ENCODE peak calls at places on chromosomes 3 and 15, in ten cellular contexts. One of them, this sample, is unnamed. For H3K4me1, the result is how much of the 10 kb centered on the place peaks cover.

GRCh38 chr3:153881201-153881600 is 240.0 kb upstream of the ARHGEF26 start:
- DNase-seq in stomach: no peak
- DNase-seq in upper lobe of left lung: no peak
- DNase-seq in ovary: no peak
- DNase-seq in endothelial cell of umbilical vein: no peak
- DNase-seq in uterus: no peak
- DNase-seq in sigmoid colon: no peak
- DNase-seq in body of pancreas: no peak
- DNase-seq in Peyer's patch: no peak
- DNase-seq in IMR-90: no peak
- DNase-seq in this sample: no peak

GRCh38 chr3:185272051-185272450 is 18.2 kb upstream of the EHHADH start:
- DNase-seq in stomach: no peak
- DNase-seq in upper lobe of left lung: no peak
- DNase-seq in ovary: no peak
- DNase-seq in endothelial cell of umbilical vein: no peak
- DNase-seq in uterus: no peak
- DNase-seq in sigmoid colon: no peak
- DNase-seq in body of pancreas: no peak
- DNase-seq in Peyer's patch: no peak
- DNase-seq in IMR-90: peak
- DNase-seq in this sample: no peak

GRCh38 chr15:96285306-96285705 is 45.2 kb upstream of the NR2F2 start:
- DNase-seq in stomach: no peak
- DNase-seq in upper lobe of left lung: no peak
- DNase-seq in ovary: peak
- DNase-seq in endothelial cell of umbilical vein: no peak
- DNase-seq in uterus: peak
- DNase-seq in sigmoid colon: no peak
- DNase-seq in body of pancreas: peak
- DNase-seq in Peyer's patch: no peak
- DNase-seq in IMR-90: peak
- DNase-seq in this sample: no peak

GRCh38 chr3:160707187-160707789 is 30.3 kb downstream of the ARL14 start:
- DNase-seq in stomach: no peak
- DNase-seq in upper lobe of left lung: no peak
- DNase-seq in ovary: peak
- DNase-seq in endothelial cell of umbilical vein: peak
- DNase-seq in uterus: no peak
- DNase-seq in sigmoid colon: no peak
- DNase-seq in body of pancreas: peak
- DNase-seq in Peyer's patch: no peak
- DNase-seq in IMR-90: peak
- DNase-seq in this sample: peak

GRCh38 chr3:177589921-177590336 is 392.6 kb upstream of the TBL1XR1 start:
- DNase-seq in stomach: no peak
- DNase-seq in upper lobe of left lung: no peak
- DNase-seq in ovary: no peak
- DNase-seq in endothelial cell of umbilical vein: peak
- DNase-seq in uterus: no peak
- DNase-seq in sigmoid colon: no peak
- DNase-seq in body of pancreas: peak
- DNase-seq in Peyer's patch: no peak
- DNase-seq in IMR-90: peak
- DNase-seq in this sample: no peak

GRCh38 chr15:84685304-84685703 is 27.3 kb upstream of the NMB start:
- DNase-seq in stomach: no peak
- DNase-seq in upper lobe of left lung: no peak
- DNase-seq in ovary: no peak
- DNase-seq in endothelial cell of umbilical vein: no peak
- DNase-seq in uterus: no peak
- DNase-seq in sigmoid colon: peak
- DNase-seq in body of pancreas: peak
- DNase-seq in Peyer's patch: no peak
- DNase-seq in IMR-90: peak
- DNase-seq in this sample: peak

GRCh38 chr3:162171970-162172369 is 675.4 kb downstream of the OTOL1 start:
- DNase-seq in stomach: no peak
- DNase-seq in upper lobe of left lung: no peak
- DNase-seq in ovary: no peak
- DNase-seq in endothelial cell of umbilical vein: no peak
- DNase-seq in uterus: no peak
- DNase-seq in sigmoid colon: no peak
- DNase-seq in body of pancreas: no peak
- DNase-seq in Peyer's patch: no peak
- DNase-seq in IMR-90: no peak
- DNase-seq in this sample: no peak

GRCh38 chr3:160583451-160583850 is 18.1 kb upstream of the KPNA4 start:
- DNase-seq in stomach: no peak
- DNase-seq in upper lobe of left lung: no peak
- DNase-seq in ovary: no peak
- DNase-seq in endothelial cell of umbilical vein: no peak
- DNase-seq in uterus: no peak
- DNase-seq in sigmoid colon: no peak
- DNase-seq in body of pancreas: no peak
- DNase-seq in Peyer's patch: no peak
- DNase-seq in IMR-90: no peak
- DNase-seq in this sample: no peak

GRCh38 chr3:23739536-23739935 is 66.2 kb upstream of the UBE2E1 start:
- DNase-seq in stomach: no peak
- DNase-seq in upper lobe of left lung: no peak
- DNase-seq in ovary: no peak
- DNase-seq in endothelial cell of umbilical vein: peak
- DNase-seq in uterus: no peak
- DNase-seq in sigmoid colon: no peak
- DNase-seq in body of pancreas: peak
- DNase-seq in Peyer's patch: no peak
- DNase-seq in IMR-90: peak
- DNase-seq in this sample: no peak
- H3K4me1 ChIP-seq in stomach: half or more
- H3K4me1 ChIP-seq in upper lobe of left lung: under half
- H3K4me1 ChIP-seq in ovary: under half
- H3K4me1 ChIP-seq in endothelial cell of umbilical vein: under half
- H3K4me1 ChIP-seq in uterus: under half
- H3K4me1 ChIP-seq in sigmoid colon: under half
- H3K4me1 ChIP-seq in body of pancreas: under half
- H3K4me1 ChIP-seq in Peyer's patch: under half
- H3K4me1 ChIP-seq in IMR-90: under half
- H3K4me1 ChIP-seq in this sample: under half

GRCh38 chr3:33798418-33799201 is at the start of gene PDCD6IP:
- DNase-seq in stomach: peak
- DNase-seq in upper lobe of left lung: peak
- DNase-seq in ovary: peak
- DNase-seq in endothelial cell of umbilical vein: peak
- DNase-seq in uterus: peak
- DNase-seq in sigmoid colon: peak
- DNase-seq in body of pancreas: peak
- DNase-seq in Peyer's patch: peak
- DNase-seq in IMR-90: peak
- DNase-seq in this sample: peak
- TF ChIP-seq POLR2A in stomach: peak
- TF ChIP-seq POLR2A in upper lobe of left lung: peak
- TF ChIP-seq POLR2A in ovary: peak
- TF ChIP-seq POLR2A in endothelial cell of umbilical vein: peak
- TF ChIP-seq POLR2A in uterus: peak
- TF ChIP-seq POLR2A in sigmoid colon: peak
- TF ChIP-seq POLR2A in body of pancreas: peak
- TF ChIP-seq POLR2A in Peyer's patch: peak
- TF ChIP-seq POLR2A in IMR-90: peak
- TF ChIP-seq POLR2A in this sample: peak

DNA sequence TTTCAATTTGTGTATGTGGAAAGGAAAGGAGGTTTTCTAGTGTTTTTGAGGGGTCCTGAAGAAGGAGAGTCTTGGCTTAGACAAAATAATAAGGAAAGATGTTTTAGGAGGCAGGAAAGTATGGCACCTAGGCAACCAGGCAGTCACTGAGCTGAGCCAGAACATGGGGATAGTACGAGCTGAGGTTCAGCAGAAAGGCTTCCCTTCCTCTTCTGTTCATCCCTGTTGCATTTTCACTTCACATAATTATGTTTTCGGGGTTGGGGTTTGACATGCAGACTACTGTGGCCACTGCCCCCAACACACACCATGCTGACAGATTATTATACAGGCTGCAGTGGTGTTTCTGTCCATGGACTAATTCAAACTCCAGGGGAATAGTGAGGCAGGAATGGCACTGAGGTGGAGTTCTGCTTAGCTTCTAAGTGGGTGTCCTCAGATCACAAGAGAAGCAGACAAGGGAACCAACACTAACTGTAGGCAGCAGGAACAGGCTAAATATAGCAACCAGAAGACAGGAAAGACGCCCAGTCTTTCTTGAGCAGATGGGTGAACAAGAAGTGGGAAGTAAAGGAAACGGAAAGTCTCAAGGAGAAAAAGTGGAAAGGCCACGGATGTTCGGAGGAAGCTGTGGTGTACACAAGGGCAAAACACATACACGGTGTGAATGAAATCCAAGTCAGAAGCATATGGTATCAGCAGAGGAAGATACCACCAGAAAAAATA is 305.8 kb downstream of the PLCL2 start:
- DNase-seq in stomach: no peak
- DNase-seq in upper lobe of left lung: no peak
- DNase-seq in ovary: no peak
- DNase-seq in endothelial cell of umbilical vein: no peak
- DNase-seq in uterus: no peak
- DNase-seq in sigmoid colon: no peak
- DNase-seq in body of pancreas: peak
- DNase-seq in Peyer's patch: no peak
- DNase-seq in IMR-90: no peak
- DNase-seq in this sample: no peak
- H3K4me1 ChIP-seq in stomach: under half
- H3K4me1 ChIP-seq in upper lobe of left lung: under half
- H3K4me1 ChIP-seq in ovary: under half
- H3K4me1 ChIP-seq in endothelial cell of umbilical vein: under half
- H3K4me1 ChIP-seq in uterus: under half
- H3K4me1 ChIP-seq in sigmoid colon: under half
- H3K4me1 ChIP-seq in body of pancreas: under half
- H3K4me1 ChIP-seq in Peyer's patch: under half
- H3K4me1 ChIP-seq in IMR-90: under half
- H3K4me1 ChIP-seq in this sample: under half

DNA sequence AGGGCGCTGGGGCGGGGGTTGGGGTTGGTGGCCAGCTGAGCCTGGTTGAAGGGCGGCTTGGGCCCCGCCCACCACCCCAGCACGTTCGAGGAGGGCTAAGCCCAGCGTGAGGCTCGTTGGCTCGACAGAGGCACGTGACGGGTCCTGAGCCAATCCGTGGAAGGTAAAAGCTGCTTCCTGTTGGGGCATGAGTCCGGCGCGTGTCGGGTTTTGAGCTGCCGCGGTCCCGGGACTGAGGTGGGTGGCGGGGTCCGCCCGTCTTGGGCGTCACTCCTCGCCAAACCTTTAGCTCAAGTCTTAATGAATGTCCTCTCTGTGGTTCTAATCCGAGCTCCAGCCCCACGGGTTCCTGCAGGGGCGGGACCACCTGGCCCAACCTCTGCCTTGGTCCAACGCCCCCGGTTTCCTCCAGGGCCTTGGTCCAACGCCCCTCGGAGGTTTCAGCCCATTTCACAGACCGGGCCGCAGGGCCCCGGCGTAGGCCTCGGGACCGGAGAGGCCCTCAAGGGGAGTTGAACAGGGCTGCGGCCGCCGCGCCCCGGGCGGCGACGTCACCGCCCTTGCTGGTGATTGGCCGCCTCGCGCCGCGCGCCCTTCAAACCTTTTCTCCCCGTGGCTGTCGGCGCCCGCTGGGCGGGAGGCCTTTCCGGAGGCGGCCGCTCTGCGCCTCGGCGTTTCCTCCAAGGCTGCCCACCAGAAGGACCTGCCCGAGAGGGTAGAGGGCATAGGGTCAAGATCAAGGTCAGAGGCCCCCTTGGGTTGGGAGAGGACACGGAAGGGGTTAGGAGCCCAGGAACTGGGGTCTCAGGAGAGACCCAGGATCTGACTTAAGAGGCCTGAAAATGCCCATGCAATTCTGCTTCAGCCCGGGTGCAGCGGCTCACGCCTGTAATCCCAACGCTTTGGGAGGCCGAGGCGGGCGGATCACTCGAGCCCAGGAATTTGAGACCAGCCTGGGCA is at the start of gene RCCD1:
- DNase-seq in stomach: peak
- DNase-seq in upper lobe of left lung: peak
- DNase-seq in ovary: peak
- DNase-seq in endothelial cell of umbilical vein: peak
- DNase-seq in uterus: peak
- DNase-seq in sigmoid colon: peak
- DNase-seq in body of pancreas: peak
- DNase-seq in Peyer's patch: peak
- DNase-seq in IMR-90: peak
- DNase-seq in this sample: peak
- TF ChIP-seq POLR2A in stomach: no peak
- TF ChIP-seq POLR2A in upper lobe of left lung: no peak
- TF ChIP-seq POLR2A in ovary: peak
- TF ChIP-seq POLR2A in endothelial cell of umbilical vein: peak
- TF ChIP-seq POLR2A in uterus: no peak
- TF ChIP-seq POLR2A in sigmoid colon: peak
- TF ChIP-seq POLR2A in body of pancreas: peak
- TF ChIP-seq POLR2A in Peyer's patch: peak
- TF ChIP-seq POLR2A in IMR-90: peak
- TF ChIP-seq POLR2A in this sample: peak

DNA sequence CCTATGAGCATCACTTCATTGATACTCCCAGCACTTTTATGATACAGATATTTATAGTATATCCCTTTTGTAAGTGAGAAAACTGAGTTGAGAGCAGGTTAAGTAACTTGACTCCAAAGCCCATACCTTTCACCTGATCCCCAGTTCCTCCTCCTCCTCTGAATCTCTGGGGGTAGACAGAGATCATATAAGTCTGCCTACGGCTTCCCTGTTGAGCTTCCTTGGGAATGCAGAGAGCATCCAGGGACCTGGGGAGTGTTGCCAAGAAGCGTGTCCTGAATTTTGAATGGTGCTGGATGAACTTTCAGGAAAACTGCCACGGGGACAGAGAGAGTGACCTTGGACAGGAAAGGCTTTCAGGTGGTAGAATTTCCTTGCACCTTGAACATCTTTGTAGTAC is 268.5 kb downstream of the LRTM1 start:
- DNase-seq in stomach: no peak
- DNase-seq in upper lobe of left lung: no peak
- DNase-seq in ovary: no peak
- DNase-seq in endothelial cell of umbilical vein: no peak
- DNase-seq in uterus: no peak
- DNase-seq in sigmoid colon: no peak
- DNase-seq in body of pancreas: no peak
- DNase-seq in Peyer's patch: no peak
- DNase-seq in IMR-90: no peak
- DNase-seq in this sample: no peak
- H3K4me1 ChIP-seq in stomach: under half
- H3K4me1 ChIP-seq in upper lobe of left lung: under half
- H3K4me1 ChIP-seq in ovary: under half
- H3K4me1 ChIP-seq in endothelial cell of umbilical vein: under half
- H3K4me1 ChIP-seq in uterus: under half
- H3K4me1 ChIP-seq in sigmoid colon: under half
- H3K4me1 ChIP-seq in body of pancreas: under half
- H3K4me1 ChIP-seq in Peyer's patch: under half
- H3K4me1 ChIP-seq in IMR-90: under half
- H3K4me1 ChIP-seq in this sample: under half

This sample was measured in transverse colon.